ENCODE peak calls at places on chromosomes 4 and X, in nine cellular contexts. L is transverse colon; V is mammary epithelial cell; U is adrenal gland; K is left ventricle myocardium inferior; J is caudate nucleus; B is CD8-positive, alpha-beta memory T cell; A is breast epithelium; F is endodermal cell. M is an unnamed sample.

GRCh38 chrX:24148535-24149345 is 789 bp upstream of the ZFX start:
- DNase-seq in A (no peak), K (no peak), F (no peak), B (no peak), U (peak), V (no peak), J (no peak), L (no peak), M (no peak)

GRCh38 chr4:22991576-22991975 is 298.8 kb downstream of the GBA3 start:
- DNase-seq in J (no peak), U (no peak), V (no peak), B (no peak), L (no peak), K (no peak), A (no peak), F (no peak), M (no peak)

GRCh38 chr4:65241257-65241997 is 428.9 kb downstream of the EPHA5 start:
- DNase-seq in F (peak), V (no peak), U (no peak), B (no peak), K (no peak), L (no peak), J (no peak), A (no peak), M (no peak)

GRCh38 chr4:108611360-108611759 is 9.0 kb upstream of the RPL34 start:
- DNase-seq in F (no peak), J (no peak), L (no peak), K (no peak), U (no peak), B (no peak), V (no peak), A (no peak), M (no peak)

GRCh38 chr4:88938138-88938537 is 118.8 kb downstream of the FAM13A start:
- DNase-seq in J (no peak), K (no peak), L (no peak), A (no peak), F (no peak), U (no peak), V (peak), B (no peak), M (no peak)

GRCh38 chr4:7547368-7548040 is 112.8 kb upstream of the PSAPL1 start:
- DNase-seq in K (no peak), A (no peak), B (no peak), F (no peak), V (peak), L (no peak), J (no peak), U (no peak), M (no peak)

GRCh38 chr4:16733509-16733908 is 164.9 kb downstream of the LDB2 start:
- DNase-seq in J (no peak), A (no peak), B (no peak), U (no peak), V (no peak), L (no peak), K (no peak), F (no peak), M (no peak)

GRCh38 chr4:26268246-26268645 is 52.6 kb upstream of the RBPJ start:
- DNase-seq in B (no peak), L (no peak), A (no peak), V (no peak), J (no peak), K (no peak), U (no peak), F (no peak), M (no peak)

GRCh38 chr4:42398448-42399355 is 1.4 kb downstream of the SHISA3 start:
- DNase-seq in J (no peak), A (no peak), V (no peak), K (peak), L (no peak), B (no peak), U (no peak), F (peak), M (no peak)

GRCh38 chr4:70993181-70994068 is at the start of gene DCK:
- DNase-seq in L (peak), J (peak), K (peak), F (peak), B (peak), A (peak), V (peak), U (peak), M (peak)

GRCh38 chr4:75289843-75290616 is 224.2 kb downstream of the RCHY1 start:
- DNase-seq in B (no peak), V (peak), F (peak), L (peak), J (no peak), U (no peak), K (no peak), A (no peak), M (no peak)

GRCh38 chrX:43317378-43317777 is 338.7 kb upstream of the MAOA start:
- DNase-seq in F (no peak), B (no peak), V (no peak), K (no peak), U (no peak), L (no peak), J (no peak), A (no peak), M (no peak)

GRCh38 chr4:113101669-113102068 is 52.2 kb downstream of the ANK2 start:
- DNase-seq in F (no peak), U (no peak), K (no peak), V (no peak), J (no peak), L (no peak), A (no peak), B (no peak), M (no peak)

GRCh38 chr4:112279025-112279881 is 6.5 kb downstream of the TIFA start:
- DNase-seq in J (no peak), L (no peak), K (no peak), V (no peak), B (no peak), F (no peak), U (no peak), A (no peak), M (no peak)

GRCh38 chrX:136336623-136337022 is 35.9 kb downstream of the ADGRG4 start:
- DNase-seq in B (no peak), K (no peak), J (no peak), L (no peak), F (no peak), U (no peak), A (no peak), V (no peak), M (no peak)

GRCh38 chrX:95733426-95733825 is 951.2 kb upstream of the DIAPH2 start:
- DNase-seq in J (no peak), A (no peak), F (no peak), U (no peak), K (no peak), L (no peak), B (no peak), V (no peak), M (no peak)

GRCh38 chr4:126798214-126798613 is 834.5 kb upstream of the INTU start:
- DNase-seq in K (no peak), J (no peak), L (no peak), B (no peak), A (no peak), U (no peak), V (no peak), F (no peak), M (no peak)

GRCh38 chrX:147174596-147174995 is 360.1 kb upstream of the CXorf51A start:
- DNase-seq in A (no peak), B (no peak), K (no peak), U (no peak), V (no peak), L (no peak), F (peak), J (no peak), M (no peak)

GRCh38 chr4:141652161-141652778 is 15.9 kb downstream of the IL15 start:
- DNase-seq in L (no peak), A (no peak), V (no peak), U (no peak), B (no peak), J (no peak), K (no peak), F (no peak), M (no peak)

GRCh38 chr4:100695871-100696270 is 178.0 kb upstream of the EMCN start:
- DNase-seq in B (no peak), J (no peak), V (no peak), K (no peak), L (no peak), U (no peak), A (no peak), F (no peak), M (no peak)

GRCh38 chr4:1928356-1929235 is 57.4 kb downstream of the NSD2 start:
- DNase-seq in A (no peak), L (no peak), J (no peak), U (no peak), B (no peak), F (no peak), K (no peak), V (no peak), M (no peak)

GRCh38 chrX:139844163-139844562 is 88.7 kb downstream of the ATP11C start:
- DNase-seq in L (no peak), U (no peak), F (no peak), B (no peak), J (no peak), K (no peak), A (no peak), V (no peak), M (no peak)

GRCh38 chr4:124777007-124777406 is 64.5 kb upstream of the ANKRD50 start:
- DNase-seq in L (no peak), U (no peak), F (no peak), J (no peak), V (no peak), B (no peak), K (no peak), A (no peak), M (no peak)

GRCh38 chr4:21893136-21893535 is 55.4 kb downstream of the KCNIP4 start:
- DNase-seq in U (no peak), K (no peak), F (no peak), V (no peak), A (no peak), L (no peak), B (no peak), J (no peak), M (no peak)

GRCh38 chrX:118396113-118396512 is 50.2 kb downstream of the WDR44 start:
- DNase-seq in U (no peak), V (no peak), F (no peak), K (no peak), L (no peak), J (no peak), B (no peak), A (no peak), M (no peak)

GRCh38 chr4:87423313-87424031 is 1.1 kb downstream of the NUDT9 start:
- DNase-seq in V (peak), L (no peak), F (no peak), B (no peak), A (no peak), J (no peak), K (no peak), U (no peak), M (no peak)

GRCh38 chr4:76765473-76766183 is 132.3 kb downstream of the SOWAHB start:
- DNase-seq in F (no peak), K (no peak), U (no peak), B (no peak), A (no peak), J (no peak), L (no peak), V (no peak), M (no peak)

GRCh38 chrX:51024106-51024696 is 113.7 kb downstream of the BMP15 start:
- DNase-seq in U (no peak), V (no peak), B (no peak), F (no peak), L (no peak), J (no peak), K (no peak), A (no peak), M (no peak)

GRCh38 chr4:87511500-87511899 is 17.7 kb downstream of the SPARCL1 start:
- DNase-seq in F (no peak), K (no peak), B (no peak), A (no peak), L (no peak), V (no peak), J (no peak), U (no peak), M (no peak)

GRCh38 chr4:128362760-128363159 is 75.1 kb upstream of the PGRMC2 start:
- DNase-seq in K (no peak), A (no peak), U (no peak), B (no peak), V (no peak), L (no peak), F (no peak), J (no peak), M (no peak)

GRCh38 chrX:41589634-41590270 is 99.0 kb upstream of the GPR34 start:
- DNase-seq in U (no peak), J (no peak), F (no peak), L (no peak), K (no peak), B (no peak), A (no peak), V (no peak), M (no peak)

GRCh38 chrX:57929373-57929772 is 19.1 kb upstream of the ZXDA start:
- DNase-seq in U (no peak), K (no peak), F (no peak), V (peak), B (no peak), A (no peak), L (no peak), J (no peak), M (no peak)

GRCh38 chr4:176099314-176099713 is 33.7 kb downstream of the WDR17 start:
- DNase-seq in A (no peak), V (no peak), F (no peak), L (no peak), K (no peak), B (no peak), J (no peak), U (no peak), M (no peak)

GRCh38 chrX:13000311-13000811 is 25.5 kb downstream of the TMSB4X start:
- DNase-seq in B (no peak), A (no peak), U (no peak), V (no peak), K (no peak), J (no peak), F (no peak), L (no peak), M (no peak)

GRCh38 chrX:108224727-108225455 is 133.3 kb downstream of the ATG4A start:
- DNase-seq in B (no peak), J (no peak), U (no peak), K (no peak), V (no peak), A (no peak), F (peak), L (no peak), M (no peak)
- H3K27ac ChIP-seq in B (no peak), J (no peak), U (no peak), K (no peak), V (peak), A (no peak), F (no peak), L (no peak), M (no peak)

GRCh38 chr4:107279729-107280128 is 243.6 kb upstream of the DKK2 start:
- DNase-seq in A (no peak), F (no peak), K (no peak), J (no peak), U (no peak), B (no peak), L (no peak), V (peak), M (no peak)
- H3K27ac ChIP-seq in A (no peak), F (no peak), K (no peak), J (no peak), U (no peak), B (no peak), L (no peak), V (no peak), M (no peak)

GRCh38 chr4:177175473-177175872 is 134.2 kb upstream of the NEIL3 start:
- DNase-seq in F (no peak), A (no peak), V (no peak), B (no peak), L (no peak), K (no peak), U (no peak), J (no peak), M (no peak)
- H3K27ac ChIP-seq in F (no peak), A (no peak), V (no peak), B (no peak), L (no peak), K (no peak), U (no peak), J (no peak), M (no peak)

DNA sequence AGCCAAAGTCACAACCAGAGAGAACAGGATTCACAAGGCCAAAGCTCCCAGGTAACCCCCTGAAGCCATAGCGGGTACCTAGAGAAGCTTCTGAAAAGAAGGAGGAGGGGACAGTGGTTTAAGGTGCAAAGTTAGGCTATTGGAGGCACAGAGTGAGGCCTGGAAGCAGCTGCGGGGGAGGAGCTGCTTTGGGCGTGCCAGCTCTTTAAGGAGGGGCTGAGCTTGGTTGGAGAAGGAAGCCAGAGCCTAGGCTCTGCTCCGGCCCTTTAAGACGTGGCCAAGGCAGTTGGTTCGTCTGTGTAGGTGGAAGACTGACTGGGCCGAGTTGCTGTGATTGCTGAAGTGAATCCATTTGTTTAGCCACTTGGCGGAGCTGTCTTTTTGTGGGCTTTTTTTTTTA is 1.5 kb downstream of the KLF8 start:
- DNase-seq in B (no peak), U (peak), F (peak), A (peak), L (peak), J (no peak), K (peak), V (peak), M (no peak)
- H3K27ac ChIP-seq in B (no peak), U (no peak), F (no peak), A (peak), L (peak), J (no peak), K (peak), V (peak), M (no peak)

GRCh38 chr4:20532871-20533870 is 167.1 kb upstream of the PACRGL start:
- DNase-seq in K (no peak), U (no peak), A (no peak), V (peak), B (no peak), J (no peak), L (no peak), F (no peak), M (no peak)
- H3K27ac ChIP-seq in K (no peak), U (no peak), A (no peak), V (no peak), B (no peak), J (no peak), L (no peak), F (no peak), M (no peak)

DNA sequence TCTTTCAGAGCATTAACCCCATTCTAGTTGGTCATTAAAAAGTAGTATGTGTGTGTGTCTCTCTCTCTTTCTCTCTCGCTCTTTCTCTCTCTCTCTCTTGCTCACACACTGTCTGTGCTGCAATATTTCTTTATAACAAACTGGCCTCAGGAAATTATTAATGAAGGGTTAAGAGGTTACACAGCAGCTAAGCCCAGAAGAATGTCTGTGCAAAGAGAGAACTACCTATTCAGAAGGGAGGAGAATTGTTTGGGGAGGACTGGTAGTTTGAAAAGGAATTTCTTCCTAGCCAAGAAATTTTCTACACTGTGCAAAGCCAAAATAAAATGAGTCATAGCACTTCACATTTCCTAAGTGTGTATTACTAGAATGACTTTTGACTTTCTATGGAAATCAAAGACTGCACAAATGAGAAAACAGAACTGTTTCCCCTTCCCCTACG is 22.2 kb downstream of the PDGFC start:
- DNase-seq in F (no peak), K (no peak), V (peak), L (no peak), A (no peak), J (no peak), U (no peak), B (no peak), M (no peak)
- H3K27ac ChIP-seq in F (no peak), K (peak), V (peak), L (peak), A (no peak), J (no peak), U (no peak), B (no peak), M (no peak)

GRCh38 chr4:37662306-37662705 is 23.9 kb downstream of the RELL1 start:
- DNase-seq in U (no peak), B (no peak), L (no peak), V (no peak), A (no peak), J (no peak), K (no peak), F (no peak), M (no peak)
- H3K27ac ChIP-seq in U (no peak), B (no peak), L (no peak), V (no peak), A (peak), J (no peak), K (peak), F (peak), M (no peak)

GRCh38 chr4:153116801-153117200 is 87.4 kb upstream of the TRIM2 start:
- DNase-seq in V (no peak), U (no peak), B (no peak), L (no peak), J (no peak), K (no peak), A (no peak), F (no peak), M (no peak)
- H3K27ac ChIP-seq in V (no peak), U (no peak), B (no peak), L (no peak), J (no peak), K (no peak), A (peak), F (no peak), M (no peak)

DNA sequence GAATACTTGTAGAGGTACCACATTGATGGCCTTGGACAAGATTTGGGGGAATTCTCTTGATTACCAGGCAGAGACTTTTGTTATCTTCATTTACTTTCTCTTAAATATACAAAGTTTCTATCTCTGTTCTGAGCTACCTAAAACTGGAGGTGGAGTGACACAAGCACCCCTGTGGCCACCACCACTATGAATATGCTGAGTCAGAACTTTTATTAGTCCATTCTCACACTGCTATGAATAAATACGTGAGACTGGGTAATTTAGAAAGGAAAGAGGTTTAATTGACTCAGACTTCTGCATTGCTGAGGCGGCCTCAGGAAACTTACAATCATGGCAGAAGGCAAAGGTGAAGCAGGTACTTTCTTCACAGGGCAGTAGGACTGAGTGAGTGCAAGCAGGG is 67.1 kb downstream of the RTL3 start:
- DNase-seq in V (no peak), K (no peak), L (no peak), B (no peak), A (no peak), F (no peak), J (no peak), U (no peak), M (no peak)
- H3K27ac ChIP-seq in V (no peak), K (no peak), L (no peak), B (no peak), A (no peak), F (no peak), J (no peak), U (no peak), M (no peak)

GRCh38 chr4:56657818-56658217 is 23.3 kb downstream of the HOPX start:
- DNase-seq in A (no peak), K (no peak), U (no peak), L (no peak), J (no peak), V (no peak), F (no peak), B (no peak), M (no peak)
- H3K27ac ChIP-seq in A (no peak), K (no peak), U (no peak), L (peak), J (no peak), V (no peak), F (no peak), B (no peak), M (no peak)

M was measured in substantia nigra.